ENCODE peak calls at places on chromosomes 6 and 20, in eight cellular contexts. Z is SK-N-SH, D is GM23248, J is MM.1S, P is hepatocyte, O is PC-9, F is HCT116, X is GM23338. K is an unnamed sample. For H3K9me2, the result is how much of the 10 kb centered on the place peaks cover.

GRCh38 chr6:114194362-114195343 is 148.2 kb downstream of the HS3ST5 start:
- DNase-seq in Z (no peak), D (peak), J (no peak), P (peak), O (peak), F (no peak), X (no peak), K (no peak)

GRCh38 chr6:155524249-155524651 is 68.6 kb upstream of the NOX3 start:
- DNase-seq in Z (no peak), D (peak), J (no peak), P (no peak), O (no peak), F (no peak), X (no peak), K (peak)

GRCh38 chr20:20017852-20018245 is 687 bp downstream of the NAA20 start:
- DNase-seq in Z (no peak), D (peak), J (peak), P (no peak), O (no peak), F (no peak), X (no peak), K (peak)

GRCh38 chr6:12608016-12608860 is 108.3 kb upstream of the PHACTR1 start:
- DNase-seq in Z (no peak), D (peak), J (peak), P (no peak), O (no peak), F (no peak), X (no peak), K (peak)

GRCh38 chr20:41355192-41355591 is 11.4 kb downstream of the EMILIN3 start:
- DNase-seq in Z (no peak), D (no peak), J (no peak), P (no peak), O (no peak), F (no peak), X (no peak), K (no peak)

GRCh38 chr20:51077601-51078000 is 54.7 kb upstream of the KCNG1 start:
- DNase-seq in Z (no peak), D (no peak), J (no peak), P (no peak), O (no peak), F (no peak), X (no peak), K (no peak)

GRCh38 chr20:25248501-25249172 is 752 bp downstream of the PYGB start:
- DNase-seq in Z (peak), D (peak), J (peak), P (peak), O (peak), F (no peak), X (peak), K (peak)

GRCh38 chr6:43713611-43714310 is 26.2 kb upstream of the MRPS18A start:
- DNase-seq in Z (no peak), D (no peak), J (no peak), P (no peak), O (no peak), F (no peak), X (no peak), K (no peak)

GRCh38 chr6:80181352-80182081 is 75.0 kb downstream of the BCKDHB start:
- DNase-seq in Z (no peak), D (no peak), J (peak), P (no peak), O (no peak), F (no peak), X (no peak), K (peak)

GRCh38 chr6:27865952-27866369 is 46.2 kb downstream of the OR2B2 start:
- DNase-seq in Z (no peak), D (peak), J (peak), P (peak), O (no peak), F (no peak), X (peak), K (peak)

GRCh38 chr6:27867051-27867940 is 44.9 kb downstream of the OR2B2 start:
- DNase-seq in Z (peak), D (peak), J (peak), P (peak), O (peak), F (no peak), X (peak), K (no peak)

GRCh38 chr6:27863962-27864905 is 48.0 kb downstream of the OR2B2 start:
- DNase-seq in Z (no peak), D (peak), J (no peak), P (no peak), O (no peak), F (no peak), X (no peak), K (no peak)

GRCh38 chr6:27866370-27867050 is 45.7 kb downstream of the OR2B2 start:
- DNase-seq in Z (peak), D (peak), J (peak), P (peak), O (peak), F (no peak), X (peak), K (no peak)

GRCh38 chr6:27864906-27865883 is 47.0 kb downstream of the OR2B2 start:
- DNase-seq in Z (peak), D (peak), J (peak), P (peak), O (peak), F (no peak), X (peak), K (peak)
- H2AFZ ChIP-seq in Z (peak), D (peak), J (peak), P (peak), O (peak), F (no peak), X (no peak), K (peak)

GRCh38 chr6:91715171-91715805 is 1128.4 kb upstream of the MAP3K7 start:
- DNase-seq in Z (no peak), D (no peak), J (no peak), P (no peak), O (no peak), F (no peak), X (no peak), K (no peak)
- H3K9me2 ChIP-seq in Z (under half), D (under half), J (under half), P (under half), O (under half), F (under half), X (under half), K (under half)

DNA sequence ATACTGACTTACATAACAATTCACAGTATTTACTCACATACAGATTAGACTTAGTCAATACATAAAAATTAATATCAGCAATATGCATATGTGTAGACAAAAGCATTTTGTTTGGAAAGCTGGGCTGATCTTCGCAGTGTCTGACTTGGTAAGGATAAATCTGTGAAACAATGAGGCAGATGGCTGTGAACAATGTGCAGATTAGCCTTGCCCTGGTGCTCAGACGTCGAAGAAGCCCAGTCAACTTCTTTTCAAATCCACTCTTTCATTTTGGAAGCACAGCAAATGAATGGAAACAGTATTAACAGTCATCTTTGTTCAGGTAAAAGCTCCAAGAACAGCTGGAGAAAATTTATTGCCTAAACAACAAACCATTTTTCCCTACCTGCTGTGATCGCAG is 116.7 kb downstream of the DST start:
- DNase-seq in Z (no peak), D (no peak), J (no peak), P (no peak), O (no peak), F (no peak), X (no peak), K (no peak)
- H2AFZ ChIP-seq in Z (no peak), D (no peak), J (no peak), P (no peak), O (no peak), F (no peak), X (no peak), K (no peak)

GRCh38 chr6:165726915-165727314 is 63.9 kb upstream of the PDE10A start:
- DNase-seq in Z (no peak), D (no peak), J (no peak), P (no peak), O (no peak), F (no peak), X (peak), K (no peak)

GRCh38 chr6:165728196-165728595 is 65.2 kb upstream of the PDE10A start:
- DNase-seq in Z (no peak), D (no peak), J (no peak), P (no peak), O (no peak), F (no peak), X (no peak), K (no peak)

GRCh38 chr6:165732696-165733486 is 69.8 kb upstream of the PDE10A start:
- DNase-seq in Z (no peak), D (no peak), J (no peak), P (no peak), O (no peak), F (no peak), X (no peak), K (no peak)

GRCh38 chr6:165726290-165726875 is 63.3 kb upstream of the PDE10A start:
- DNase-seq in Z (no peak), D (no peak), J (no peak), P (no peak), O (no peak), F (no peak), X (no peak), K (no peak)

GRCh38 chr6:165729307-165729936 is 66.4 kb upstream of the PDE10A start:
- DNase-seq in Z (peak), D (peak), J (peak), P (no peak), O (peak), F (peak), X (peak), K (peak)
- H3K9me2 ChIP-seq in Z (under half), D (under half), J (under half), P (under half), O (under half), F (under half), X (under half), K (under half)

GRCh38 chr6:129884211-129884610 is 23.1 kb upstream of the TMEM244 start:
- DNase-seq in Z (no peak), D (no peak), J (no peak), P (no peak), O (no peak), F (no peak), X (no peak), K (no peak)
- H2AFZ ChIP-seq in Z (no peak), D (no peak), J (no peak), P (no peak), O (no peak), F (peak), X (no peak), K (no peak)

DNA sequence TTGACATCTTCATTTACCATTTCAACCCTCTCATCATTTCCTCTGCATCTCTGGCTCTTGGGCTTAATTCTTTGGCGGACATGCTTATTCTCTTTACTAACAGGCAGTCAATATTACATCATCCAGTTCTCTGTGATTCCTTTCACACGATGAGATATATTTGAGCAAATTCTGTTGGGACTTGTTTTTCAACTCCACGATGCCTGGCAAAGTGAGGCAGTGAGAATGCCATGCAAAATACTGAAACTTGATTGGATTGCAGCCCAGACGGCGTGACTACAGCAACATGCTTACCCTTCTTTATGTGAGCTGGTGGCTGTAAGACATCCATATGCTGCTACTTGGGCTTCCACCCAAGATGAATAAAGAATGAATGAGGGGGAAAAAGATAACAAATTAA is 101.7 kb upstream of the SPACA1 start:
- DNase-seq in Z (no peak), D (peak), J (no peak), P (no peak), O (no peak), F (no peak), X (no peak), K (no peak)
- H3K9me2 ChIP-seq in Z (under half), D (under half), J (under half), P (under half), O (under half), F (under half), X (under half), K (under half)